ENCODE peak calls at places on chromosomes 11 and 22, in five cellular contexts. One of them, this sample, is unnamed. For H3K79me2, the result is how much of the 10 kb centered on the place peaks cover.

GRCh38 chr22:40289991-40290459 is 56.3 kb upstream of the ADSL start:
- DNase-seq in HepG2: no peak
- DNase-seq in PC-3: no peak
- DNase-seq in mesendoderm: no peak
- DNase-seq in fibroblast of lung: no peak
- DNase-seq in this sample: no peak

GRCh38 chr11:15493921-15494630 is 379.4 kb downstream of the INSC start:
- DNase-seq in HepG2: no peak
- DNase-seq in PC-3: peak
- DNase-seq in mesendoderm: no peak
- DNase-seq in fibroblast of lung: peak
- DNase-seq in this sample: no peak

GRCh38 chr11:67372232-67372992 is 986 bp downstream of the CLCF1 start:
- DNase-seq in HepG2: no peak
- DNase-seq in PC-3: no peak
- DNase-seq in mesendoderm: no peak
- DNase-seq in fibroblast of lung: no peak
- DNase-seq in this sample: no peak

GRCh38 chr22:38941488-38941987 is 15.9 kb upstream of the APOBEC3A start:
- DNase-seq in HepG2: no peak
- DNase-seq in PC-3: no peak
- DNase-seq in mesendoderm: no peak
- DNase-seq in fibroblast of lung: no peak
- DNase-seq in this sample: no peak

GRCh38 chr11:119567667-119568582 is 145.0 kb upstream of the THY1 start:
- DNase-seq in HepG2: no peak
- DNase-seq in PC-3: peak
- DNase-seq in mesendoderm: peak
- DNase-seq in fibroblast of lung: peak
- DNase-seq in this sample: peak

GRCh38 chr11:11510939-11511338 is 110.9 kb downstream of the GALNT18 start:
- DNase-seq in HepG2: no peak
- DNase-seq in PC-3: no peak
- DNase-seq in mesendoderm: no peak
- DNase-seq in fibroblast of lung: no peak
- DNase-seq in this sample: no peak

GRCh38 chr11:130400793-130401483 is 27.5 kb downstream of the ADAMTS8 start:
- DNase-seq in HepG2: no peak
- DNase-seq in PC-3: no peak
- DNase-seq in mesendoderm: no peak
- DNase-seq in fibroblast of lung: peak
- DNase-seq in this sample: no peak

GRCh38 chr11:35066029-35066428 is 72.9 kb upstream of the CD44 start:
- DNase-seq in HepG2: no peak
- DNase-seq in PC-3: no peak
- DNase-seq in mesendoderm: no peak
- DNase-seq in fibroblast of lung: no peak
- DNase-seq in this sample: no peak

GRCh38 chr22:45994516-45995404 is 17.8 kb upstream of the WNT7B start:
- DNase-seq in HepG2: no peak
- DNase-seq in PC-3: peak
- DNase-seq in mesendoderm: peak
- DNase-seq in fibroblast of lung: peak
- DNase-seq in this sample: peak
- H3K9ac ChIP-seq in HepG2: no peak
- H3K9ac ChIP-seq in PC-3: no peak
- H3K9ac ChIP-seq in mesendoderm: no peak
- H3K9ac ChIP-seq in fibroblast of lung: no peak
- H3K9ac ChIP-seq in this sample: no peak

DNA sequence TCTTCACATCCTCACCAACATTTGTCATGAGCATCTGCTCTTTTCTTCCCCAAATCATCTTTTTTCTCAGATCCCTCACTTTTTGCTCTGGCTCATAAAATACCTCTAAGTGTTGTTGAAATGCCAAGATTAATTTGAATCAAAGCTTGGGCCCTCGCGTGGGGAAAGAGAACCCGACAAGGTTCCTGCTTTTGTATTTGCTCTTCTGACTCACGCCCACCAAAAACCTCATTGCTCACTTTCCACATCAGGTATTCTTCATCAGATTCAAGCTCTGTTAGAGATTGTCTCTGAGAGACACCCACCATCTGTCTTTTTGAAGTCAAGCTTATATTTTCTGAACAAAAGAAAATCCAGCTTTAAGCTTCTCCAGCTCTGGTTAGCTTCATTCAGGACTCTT is 52.9 kb upstream of the FBXO3 start:
- DNase-seq in HepG2: no peak
- DNase-seq in PC-3: peak
- DNase-seq in mesendoderm: no peak
- DNase-seq in fibroblast of lung: no peak
- DNase-seq in this sample: no peak
- H3K79me2 ChIP-seq in HepG2: under half
- H3K79me2 ChIP-seq in PC-3: under half
- H3K79me2 ChIP-seq in mesendoderm: under half
- H3K79me2 ChIP-seq in fibroblast of lung: under half
- H3K79me2 ChIP-seq in this sample: under half

GRCh38 chr11:92859290-92859689 is 110.2 kb upstream of the MTNR1B start:
- DNase-seq in HepG2: no peak
- DNase-seq in PC-3: no peak
- DNase-seq in mesendoderm: no peak
- DNase-seq in fibroblast of lung: peak
- DNase-seq in this sample: no peak

GRCh38 chr11:92866679-92867282 is 102.7 kb upstream of the MTNR1B start:
- DNase-seq in HepG2: no peak
- DNase-seq in PC-3: no peak
- DNase-seq in mesendoderm: no peak
- DNase-seq in fibroblast of lung: no peak
- DNase-seq in this sample: no peak

GRCh38 chr11:92865352-92865751 is 104.1 kb upstream of the MTNR1B start:
- DNase-seq in HepG2: no peak
- DNase-seq in PC-3: no peak
- DNase-seq in mesendoderm: no peak
- DNase-seq in fibroblast of lung: peak
- DNase-seq in this sample: no peak

GRCh38 chr11:92861641-92862040 is 107.8 kb upstream of the MTNR1B start:
- DNase-seq in HepG2: no peak
- DNase-seq in PC-3: no peak
- DNase-seq in mesendoderm: peak
- DNase-seq in fibroblast of lung: peak
- DNase-seq in this sample: peak
- H3K4me3 ChIP-seq in HepG2: no peak
- H3K4me3 ChIP-seq in PC-3: no peak
- H3K4me3 ChIP-seq in mesendoderm: no peak
- H3K4me3 ChIP-seq in fibroblast of lung: no peak
- H3K4me3 ChIP-seq in this sample: no peak

GRCh38 chr11:57214087-57214395 is 23.0 kb downstream of the APLNR start:
- DNase-seq in HepG2: no peak
- DNase-seq in PC-3: no peak
- DNase-seq in mesendoderm: peak
- DNase-seq in fibroblast of lung: peak
- DNase-seq in this sample: no peak
- H3K9ac ChIP-seq in HepG2: no peak
- H3K9ac ChIP-seq in PC-3: no peak
- H3K9ac ChIP-seq in mesendoderm: peak
- H3K9ac ChIP-seq in fibroblast of lung: no peak
- H3K9ac ChIP-seq in this sample: no peak

This sample was measured in Karpas-422.